ENCODE peak calls at places on chromosomes 6 and 20, in eight cellular contexts. X is right cardiac atrium, V is neuronal stem cell, B is breast epithelium, U is psoas muscle, E is endodermal cell, W is HepG2, O is heart right ventricle. L is an unnamed sample.

GRCh38 chr20:21361266-21361665 is 36.1 kb downstream of the NKX2-4 start:
- DNase-seq in X (no peak), V (no peak), B (no peak), U (no peak), E (no peak), W (no peak), O (no peak), L (no peak)

GRCh38 chr6:157755752-157756411 is 67.2 kb upstream of the SNX9 start:
- DNase-seq in X (no peak), V (no peak), B (no peak), U (no peak), E (peak), W (no peak), O (no peak), L (no peak)

GRCh38 chr6:137867685-137868509 is 838 bp downstream of the TNFAIP3 start:
- DNase-seq in X (peak), V (peak), B (no peak), U (peak), E (peak), W (no peak), O (peak), L (peak)

GRCh38 chr6:128491041-128491642 is 29.3 kb downstream of the PTPRK start:
- DNase-seq in X (no peak), V (peak), B (no peak), U (no peak), E (no peak), W (peak), O (no peak), L (no peak)

GRCh38 chr20:57898332-57898731 is 188.5 kb upstream of the PMEPA1 start:
- DNase-seq in X (no peak), V (no peak), B (peak), U (no peak), E (no peak), W (no peak), O (no peak), L (no peak)

GRCh38 chr6:157714153-157714490 is 108.9 kb upstream of the SNX9 start:
- DNase-seq in X (no peak), V (no peak), B (no peak), U (no peak), E (no peak), W (no peak), O (no peak), L (no peak)

GRCh38 chr20:44104807-44105517 is 82.0 kb downstream of the JPH2 start:
- DNase-seq in X (no peak), V (no peak), B (no peak), U (no peak), E (no peak), W (no peak), O (no peak), L (no peak)

GRCh38 chr6:167791036-167791779 is 35.5 kb upstream of the AFDN start:
- DNase-seq in X (no peak), V (no peak), B (no peak), U (no peak), E (no peak), W (peak), O (no peak), L (no peak)

GRCh38 chr6:124822118-124822746 is 140.0 kb upstream of the RNF217 start:
- DNase-seq in X (no peak), V (no peak), B (no peak), U (no peak), E (no peak), W (no peak), O (no peak), L (no peak)

GRCh38 chr6:17640477-17640917 is 40.4 kb downstream of the FAM8A1 start:
- DNase-seq in X (no peak), V (no peak), B (no peak), U (no peak), E (no peak), W (no peak), O (no peak), L (no peak)

GRCh38 chr6:25883536-25883935 is 9.5 kb upstream of the SLC17A3 start:
- DNase-seq in X (no peak), V (no peak), B (no peak), U (no peak), E (no peak), W (no peak), O (no peak), L (no peak)

GRCh38 chr6:170444056-170444505 is 109.0 kb downstream of the PSMB1 start:
- DNase-seq in X (no peak), V (no peak), B (no peak), U (peak), E (peak), W (no peak), O (no peak), L (no peak)

GRCh38 chr6:152478377-152479010 is 158.7 kb downstream of the SYNE1 start:
- DNase-seq in X (no peak), V (no peak), B (no peak), U (no peak), E (no peak), W (no peak), O (no peak), L (peak)

GRCh38 chr6:155078331-155078745 is 83.2 kb downstream of the TIAM2 start:
- DNase-seq in X (peak), V (no peak), B (no peak), U (no peak), E (no peak), W (no peak), O (no peak), L (no peak)

GRCh38 chr6:138512615-138513014 is 13.3 kb upstream of the NHSL1 start:
- DNase-seq in X (no peak), V (peak), B (no peak), U (no peak), E (peak), W (no peak), O (no peak), L (no peak)

GRCh38 chr6:31834367-31834703 is 6.8 kb downstream of the HSPA1B start:
- DNase-seq in X (peak), V (no peak), B (peak), U (peak), E (peak), W (peak), O (peak), L (peak)

GRCh38 chr6:105499928-105500327 is 97.0 kb upstream of the PREP start:
- DNase-seq in X (no peak), V (no peak), B (no peak), U (no peak), E (no peak), W (no peak), O (no peak), L (no peak)

GRCh38 chr6:139577991-139578604 is 203.7 kb upstream of the CITED2 start:
- DNase-seq in X (no peak), V (no peak), B (no peak), U (no peak), E (no peak), W (peak), O (no peak), L (no peak)

GRCh38 chr20:3847419-3847940 is 846 bp downstream of the MAVS start:
- DNase-seq in X (no peak), V (no peak), B (no peak), U (no peak), E (no peak), W (no peak), O (no peak), L (no peak)

GRCh38 chr6:170292111-170292777 is 1.4 kb upstream of the DLL1 start:
- DNase-seq in X (no peak), V (no peak), B (no peak), U (no peak), E (peak), W (no peak), O (no peak), L (no peak)

GRCh38 chr6:152380351-152380767 is 256.8 kb downstream of the SYNE1 start:
- DNase-seq in X (no peak), V (no peak), B (no peak), U (no peak), E (no peak), W (peak), O (no peak), L (no peak)

GRCh38 chr6:141463237-141463977 is 669.3 kb upstream of the GJE1 start:
- DNase-seq in X (no peak), V (no peak), B (no peak), U (no peak), E (no peak), W (no peak), O (no peak), L (no peak)

GRCh38 chr6:14146459-14147096 is 29.0 kb downstream of the CD83 start:
- DNase-seq in X (no peak), V (no peak), B (no peak), U (no peak), E (no peak), W (no peak), O (no peak), L (no peak)

GRCh38 chr6:170542031-170542719 is 10.9 kb downstream of the PSMB1 start:
- DNase-seq in X (no peak), V (no peak), B (no peak), U (no peak), E (no peak), W (no peak), O (no peak), L (peak)

GRCh38 chr20:49706548-49707517 is 6.8 kb downstream of the B4GALT5 start:
- DNase-seq in X (no peak), V (no peak), B (no peak), U (no peak), E (no peak), W (no peak), O (no peak), L (no peak)

GRCh38 chr6:163525926-163526325 is 111.4 kb downstream of the QKI start:
- DNase-seq in X (no peak), V (no peak), B (no peak), U (no peak), E (no peak), W (no peak), O (no peak), L (no peak)

GRCh38 chr6:106894978-106895702 is 79.4 kb downstream of the CD24 start:
- DNase-seq in X (no peak), V (no peak), B (no peak), U (no peak), E (no peak), W (peak), O (no peak), L (no peak)

GRCh38 chr6:135871878-135872277 is 20.4 kb downstream of the PDE7B start:
- DNase-seq in X (no peak), V (no peak), B (no peak), U (no peak), E (no peak), W (no peak), O (no peak), L (no peak)

GRCh38 chr6:117776441-117776840 is 101.2 kb downstream of the NUS1 start:
- DNase-seq in X (no peak), V (no peak), B (no peak), U (no peak), E (no peak), W (peak), O (no peak), L (no peak)

GRCh38 chr20:38804682-38805501 is 605 bp upstream of the PPP1R16B start:
- DNase-seq in X (no peak), V (peak), B (no peak), U (peak), E (peak), W (no peak), O (peak), L (no peak)

GRCh38 chr6:147192278-147192911 is 11.8 kb upstream of the STXBP5 start:
- DNase-seq in X (no peak), V (no peak), B (no peak), U (no peak), E (no peak), W (peak), O (no peak), L (no peak)

GRCh38 chr6:17130786-17131185 is 28.9 kb downstream of the STMND1 start:
- DNase-seq in X (no peak), V (no peak), B (no peak), U (no peak), E (no peak), W (no peak), O (no peak), L (no peak)

GRCh38 chr6:73451166-73452106 is 661 bp downstream of the CGAS start:
- DNase-seq in X (peak), V (no peak), B (no peak), U (peak), E (peak), W (no peak), O (peak), L (no peak)

GRCh38 chr6:15662246-15663056 is at the start of gene DTNBP1:
- DNase-seq in X (peak), V (peak), B (peak), U (peak), E (peak), W (peak), O (peak), L (peak)

GRCh38 chr6:106283476-106283875 is 42.1 kb downstream of the ATG5 start:
- DNase-seq in X (no peak), V (no peak), B (no peak), U (no peak), E (no peak), W (no peak), O (no peak), L (no peak)

GRCh38 chr6:122789078-122789861 is at the start of gene SMPDL3A:
- DNase-seq in X (peak), V (peak), B (peak), U (peak), E (peak), W (peak), O (peak), L (peak)

GRCh38 chr6:138528137-138528536 is 28.8 kb upstream of the NHSL1 start:
- DNase-seq in X (no peak), V (no peak), B (no peak), U (no peak), E (no peak), W (no peak), O (no peak), L (no peak)

GRCh38 chr6:142960098-142960497 is 15.1 kb upstream of the HIVEP2 start:
- DNase-seq in X (no peak), V (no peak), B (no peak), U (no peak), E (no peak), W (no peak), O (no peak), L (no peak)

GRCh38 chr20:5660346-5660745 is 89.9 kb upstream of the SHLD1 start:
- DNase-seq in X (no peak), V (no peak), B (no peak), U (no peak), E (no peak), W (no peak), O (no peak), L (no peak)
- H3K27ac ChIP-seq in X (no peak), V (no peak), B (peak), U (no peak), E (no peak), W (no peak), O (no peak), L (no peak)

DNA sequence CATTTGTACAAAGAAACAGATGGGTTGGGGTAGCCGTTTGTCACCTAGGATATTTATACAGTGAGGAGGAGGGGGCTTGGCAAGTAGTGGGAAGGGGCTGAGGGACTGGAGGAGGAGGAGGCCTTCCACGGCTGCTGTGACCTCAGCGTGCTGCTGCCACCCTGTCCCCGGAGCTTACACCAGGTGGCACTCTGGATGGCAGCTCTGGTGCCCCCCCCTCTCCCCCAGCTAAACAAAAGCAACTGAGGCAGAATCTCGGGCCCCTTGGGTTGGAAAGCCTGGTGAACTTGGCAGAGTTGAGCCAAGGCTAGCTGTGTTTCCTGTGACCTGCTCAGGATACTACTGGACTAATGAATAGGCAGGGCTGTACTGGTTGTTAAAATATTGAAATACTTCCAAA is 64.7 kb downstream of the CD40 start:
- DNase-seq in X (no peak), V (no peak), B (no peak), U (no peak), E (no peak), W (no peak), O (no peak), L (no peak)
- H3K27ac ChIP-seq in X (no peak), V (no peak), B (no peak), U (no peak), E (no peak), W (no peak), O (no peak), L (no peak)

GRCh38 chr6:113821445-113821844 is 35.7 kb upstream of the MARCKS start:
- DNase-seq in X (no peak), V (no peak), B (no peak), U (no peak), E (no peak), W (no peak), O (no peak), L (no peak)

GRCh38 chr6:113824863-113825262 is 32.3 kb upstream of the MARCKS start:
- DNase-seq in X (no peak), V (no peak), B (no peak), U (no peak), E (no peak), W (no peak), O (no peak), L (no peak)

GRCh38 chr6:113825776-113826175 is 31.4 kb upstream of the MARCKS start:
- DNase-seq in X (peak), V (no peak), B (peak), U (peak), E (no peak), W (no peak), O (peak), L (peak)

GRCh38 chr6:113823916-113824315 is 33.2 kb upstream of the MARCKS start:
- DNase-seq in X (no peak), V (no peak), B (no peak), U (no peak), E (no peak), W (no peak), O (no peak), L (no peak)

DNA sequence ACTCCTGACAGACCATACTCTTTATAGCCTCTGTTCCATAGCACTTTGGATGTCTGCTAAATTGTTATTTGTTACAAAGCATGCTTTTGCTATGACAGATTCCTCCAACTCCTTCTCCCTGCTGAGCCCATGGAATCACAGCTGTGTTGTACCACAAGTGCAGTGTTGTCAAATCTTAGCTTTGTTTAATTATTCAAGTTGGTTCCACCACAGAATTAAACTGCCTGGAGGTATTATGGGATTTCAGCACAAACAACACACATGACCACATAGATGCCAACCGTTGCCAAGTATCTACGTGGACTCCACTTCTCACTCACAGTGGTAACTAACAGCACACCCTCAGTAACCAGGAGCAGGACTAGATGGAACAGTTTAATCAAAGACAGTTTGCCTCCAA is 32.7 kb upstream of the MARCKS start:
- DNase-seq in X (no peak), V (no peak), B (no peak), U (no peak), E (no peak), W (no peak), O (no peak), L (no peak)
- H3K27ac ChIP-seq in X (no peak), V (no peak), B (peak), U (no peak), E (peak), W (no peak), O (no peak), L (no peak)

GRCh38 chr6:111823012-111823411 is 50.2 kb downstream of the FYN start:
- DNase-seq in X (no peak), V (no peak), B (no peak), U (no peak), E (no peak), W (no peak), O (no peak), L (no peak)
- H3K27ac ChIP-seq in X (no peak), V (no peak), B (peak), U (no peak), E (no peak), W (no peak), O (peak), L (no peak)

GRCh38 chr6:99519446-99519845 is 4.2 kb upstream of the USP45 start:
- DNase-seq in X (no peak), V (no peak), B (no peak), U (no peak), E (no peak), W (no peak), O (no peak), L (no peak)

GRCh38 chr6:99520855-99521556 is 5.8 kb upstream of the USP45 start:
- DNase-seq in X (peak), V (peak), B (peak), U (peak), E (peak), W (peak), O (peak), L (peak)

GRCh38 chr6:99521557-99522286 is 6.5 kb upstream of the USP45 start:
- DNase-seq in X (peak), V (no peak), B (no peak), U (no peak), E (peak), W (peak), O (peak), L (no peak)

GRCh38 chr6:99522531-99522930 is 7.3 kb upstream of the USP45 start:
- DNase-seq in X (peak), V (no peak), B (no peak), U (no peak), E (no peak), W (peak), O (no peak), L (no peak)
- H3K27ac ChIP-seq in X (no peak), V (no peak), B (no peak), U (no peak), E (no peak), W (no peak), O (no peak), L (no peak)

GRCh38 chr20:52404676-52405075 is 213.1 kb upstream of the ZFP64 start:
- DNase-seq in X (no peak), V (no peak), B (no peak), U (no peak), E (no peak), W (no peak), O (no peak), L (no peak)

GRCh38 chr20:52410746-52411317 is 219.3 kb upstream of the ZFP64 start:
- DNase-seq in X (no peak), V (no peak), B (no peak), U (no peak), E (no peak), W (no peak), O (no peak), L (no peak)

GRCh38 chr20:52411611-52412010 is 220.0 kb upstream of the ZFP64 start:
- DNase-seq in X (no peak), V (no peak), B (no peak), U (no peak), E (no peak), W (no peak), O (no peak), L (no peak)

GRCh38 chr20:52405417-52405816 is 213.8 kb upstream of the ZFP64 start:
- DNase-seq in X (no peak), V (no peak), B (no peak), U (no peak), E (no peak), W (no peak), O (no peak), L (no peak)

GRCh38 chr20:52410182-52410647 is 218.6 kb upstream of the ZFP64 start:
- DNase-seq in X (no peak), V (no peak), B (no peak), U (no peak), E (no peak), W (no peak), O (no peak), L (no peak)
- H3K27ac ChIP-seq in X (no peak), V (no peak), B (peak), U (no peak), E (no peak), W (no peak), O (no peak), L (no peak)

GRCh38 chr20:51424270-51425041 is 118.1 kb downstream of the NFATC2 start:
- DNase-seq in X (no peak), V (no peak), B (no peak), U (no peak), E (no peak), W (no peak), O (no peak), L (no peak)

GRCh38 chr20:51426879-51427624 is 115.5 kb downstream of the NFATC2 start:
- DNase-seq in X (no peak), V (no peak), B (no peak), U (no peak), E (no peak), W (peak), O (no peak), L (no peak)

GRCh38 chr20:51423810-51424209 is 118.7 kb downstream of the NFATC2 start:
- DNase-seq in X (no peak), V (no peak), B (no peak), U (no peak), E (peak), W (no peak), O (no peak), L (no peak)

GRCh38 chr20:51427625-51428291 is 114.8 kb downstream of the NFATC2 start:
- DNase-seq in X (no peak), V (no peak), B (no peak), U (no peak), E (no peak), W (no peak), O (no peak), L (no peak)

GRCh38 chr20:51425347-51426106 is 117.0 kb downstream of the NFATC2 start:
- DNase-seq in X (no peak), V (no peak), B (no peak), U (no peak), E (no peak), W (no peak), O (no peak), L (no peak)
- H3K27ac ChIP-seq in X (no peak), V (no peak), B (no peak), U (no peak), E (no peak), W (no peak), O (no peak), L (no peak)

L was measured in caudate nucleus.